ENCODE peak calls at places on chromosomes 2 and 18, in ten cellular contexts. E, W, H, B, P, U, R, G, J and M are unnamed samples.

GRCh38 chr2:127580167-127581049 is 44.9 kb downstream of the MYO7B start:
- DNase-seq in E (no peak), W (no peak), H (no peak), B (no peak), P (peak), U (no peak), R (no peak), G (no peak), J (no peak), M (no peak)

GRCh38 chr2:47049502-47049901 is 105.6 kb downstream of the STPG4 start:
- DNase-seq in E (no peak), W (no peak), H (no peak), B (no peak), P (no peak), U (no peak), R (no peak), G (no peak), J (no peak), M (no peak)

GRCh38 chr2:64767670-64768425 is 114.1 kb upstream of the SERTAD2 start:
- DNase-seq in E (peak), W (peak), H (peak), B (peak), P (peak), U (peak), R (peak), G (peak), J (peak), M (peak)

GRCh38 chr2:45256867-45257641 is 247.8 kb upstream of the SIX2 start:
- DNase-seq in E (no peak), W (no peak), H (no peak), B (no peak), P (no peak), U (no peak), R (no peak), G (no peak), J (no peak), M (peak)

GRCh38 chr2:152920846-152921245 is 202.4 kb downstream of the ARL6IP6 start:
- DNase-seq in E (no peak), W (no peak), H (peak), B (no peak), P (no peak), U (no peak), R (no peak), G (no peak), J (peak), M (no peak)

GRCh38 chr2:216672466-216672865 is 22.9 kb downstream of the IGFBP5 start:
- DNase-seq in E (no peak), W (no peak), H (no peak), B (no peak), P (no peak), U (no peak), R (no peak), G (no peak), J (no peak), M (no peak)

GRCh38 chr18:54957987-54958386 is 1.3 kb downstream of the CCDC68 start:
- DNase-seq in E (no peak), W (peak), H (peak), B (no peak), P (no peak), U (no peak), R (no peak), G (peak), J (peak), M (no peak)

GRCh38 chr2:222861411-222862067 is 703 bp downstream of the ACSL3 start:
- DNase-seq in E (no peak), W (no peak), H (no peak), B (peak), P (peak), U (peak), R (peak), G (peak), J (peak), M (peak)

GRCh38 chr2:210302326-210302725 is 12.6 kb downstream of the MYL1 start:
- DNase-seq in E (no peak), W (no peak), H (no peak), B (no peak), P (no peak), U (no peak), R (no peak), G (peak), J (no peak), M (no peak)

GRCh38 chr2:160408575-160409291 is 84.9 kb downstream of the RBMS1 start:
- DNase-seq in E (no peak), W (peak), H (no peak), B (no peak), P (no peak), U (no peak), R (no peak), G (no peak), J (no peak), M (no peak)